ENCODE peak calls at places on chromosomes 13 and 19, in ten cellular contexts. Z is AG09319; F is nephron progenitor cell; W is T1000; R is AML-193; J is NCI-H2081 treated with DMSO at 0.1 percent for 48 hours; B is vagina; K is activated T-cell treated with anti-CD3 and anti-CD28 coated beads, Interleukin-2, amount 50 U/mL, for 1 hour; I is endothelial cell; P is stimulated activated CD4-positive, alpha-beta T cell treated with anti-CD3 and anti-CD28 coated beads, Interleukin-1b, Interleukin-23, amount 100 ng/mL, for 4 hours. N is an unnamed sample.

GRCh38 chr19:35955881-35956634 is 19.9 kb downstream of the LRFN3 start:
- DNase-seq in R (no peak), I (no peak), W (no peak), P (no peak), K (no peak), F (no peak), B (no peak), J (no peak), Z (no peak), N (no peak)

GRCh38 chr13:34086281-34086680 is 268.3 kb downstream of the RFC3 start:
- DNase-seq in K (no peak), B (no peak), R (no peak), P (no peak), J (no peak), W (no peak), F (no peak), I (no peak), Z (no peak), N (no peak)

GRCh38 chr19:8988204-8988603 is 22.0 kb downstream of the MUC16 start:
- DNase-seq in K (no peak), R (peak; percentile 6), I (no peak), J (no peak), F (no peak), Z (no peak), W (no peak), P (peak; percentile 4), B (no peak), N (no peak)

GRCh38 chr19:15288146-15288963 is 44.0 kb downstream of the BRD4 start:
- DNase-seq in F (no peak), J (peak; percentile 13), K (no peak), P (no peak), B (no peak), W (no peak), I (no peak), Z (no peak), R (no peak), N (no peak)

GRCh38 chr13:19305434-19305833 is 123.8 kb upstream of the TUBA3C start:
- DNase-seq in K (no peak), I (no peak), B (no peak), P (no peak), W (no peak), R (no peak), Z (no peak), J (no peak), F (no peak), N (no peak)

GRCh38 chr19:46850228-46851203 is at the start of gene AP2S1:
- DNase-seq in W (peak; percentile 94), K (peak; percentile 89), B (no peak), J (peak; percentile 96), Z (peak; percentile 96), P (peak; percentile 85), R (peak; percentile 95), F (peak; percentile 94), I (peak; percentile 92), N (peak; percentile 99)

GRCh38 chr19:53553865-53554791 is 16.2 kb downstream of the ZNF331 start:
- DNase-seq in B (no peak), F (no peak), I (peak; percentile 61), J (no peak), R (peak; percentile 60), K (peak; percentile 91), W (peak; percentile 65), P (peak; percentile 86), Z (peak; percentile 70), N (peak; percentile 80)

GRCh38 chr13:29810145-29810742 is 40.2 kb downstream of the UBL3 start:
- DNase-seq in B (no peak), K (no peak), W (no peak), Z (no peak), J (no peak), R (no peak), I (no peak), P (no peak), F (no peak), N (no peak)

GRCh38 chr13:79194272-79194671 is 211.8 kb downstream of the RBM26 start:
- DNase-seq in B (no peak), I (no peak), W (no peak), R (no peak), F (no peak), P (no peak), K (no peak), Z (no peak), J (no peak), N (no peak)

GRCh38 chr13:112873851-112874750 is 94.9 kb upstream of the MCF2L start:
- DNase-seq in K (peak; percentile 88), W (no peak), B (no peak), J (no peak), R (peak; percentile 39), I (peak; percentile 84), F (peak; percentile 90), Z (peak; percentile 14), P (peak; percentile 76), N (peak; percentile 56)

GRCh38 chr19:38817081-38817480 is 4.3 kb upstream of the LGALS4 start:
- DNase-seq in R (no peak), I (no peak), F (no peak), K (no peak), W (no peak), B (no peak), Z (no peak), J (no peak), P (no peak), N (no peak)

GRCh38 chr19:56637976-56638555 is 4.9 kb upstream of the SMIM17 start:
- DNase-seq in Z (no peak), I (peak; percentile 37), R (peak; percentile 57), K (no peak), B (no peak), F (peak; percentile 93), J (no peak), W (peak; percentile 71), P (no peak), N (peak; percentile 56)

GRCh38 chr19:12156254-12157058 is at the start of gene ZNF625:
- DNase-seq in W (peak; percentile 75), P (no peak), I (peak; percentile 86), K (peak; percentile 29), B (no peak), F (peak; percentile 89), J (peak; percentile 62), Z (peak; percentile 65), R (peak; percentile 55), N (peak; percentile 95)

GRCh38 chr19:30341646-30342201 is 30.5 kb upstream of the ZNF536 start:
- DNase-seq in B (no peak), Z (no peak), I (no peak), J (no peak), F (no peak), R (no peak), P (no peak), W (no peak), K (no peak), N (no peak)

GRCh38 chr19:50842130-50842529 is 8.8 kb upstream of the KLK15 start:
- DNase-seq in P (no peak), F (no peak), R (no peak), I (no peak), J (no peak), Z (no peak), B (no peak), K (no peak), W (no peak), N (no peak)

GRCh38 chr13:67227131-67227983 is 2.8 kb downstream of the PCDH9 start:
- DNase-seq in F (no peak), B (no peak), Z (no peak), W (no peak), P (no peak), K (no peak), I (no peak), R (no peak), J (no peak), N (no peak)

GRCh38 chr13:40031031-40031430 is 375.6 kb downstream of the COG6 start:
- DNase-seq in F (no peak), I (no peak), B (no peak), W (peak; percentile 16), J (no peak), Z (no peak), P (no peak), K (no peak), R (no peak), N (peak; percentile 82)

N was measured in M059J.